ENCODE peak calls at places on chromosomes 6 and 20, in six cellular contexts. V is AG08396, W is NCI-H2029, T is astrocyte of the cerebellum, I is left ventricle myocardium superior, O is dermis blood vessel endothelial cell. A is an unnamed sample.

GRCh38 chr6:123742626-123743025 is 61.0 kb upstream of the NKAIN2 start:
- DNase-seq in V (no peak), T (peak; percentile 38), O (no peak), I (no peak), W (no peak), A (no peak)

GRCh38 chr6:141780296-141780695 is 352.4 kb upstream of the GJE1 start:
- DNase-seq in I (no peak), V (no peak), W (no peak), T (no peak), O (no peak), A (no peak)

GRCh38 chr6:137056121-137056880 is 11.5 kb upstream of the IL20RA start:
- DNase-seq in I (no peak), W (no peak), V (no peak), O (no peak), T (no peak), A (no peak)

GRCh38 chr6:47267301-47267700 is 42.4 kb downstream of the TNFRSF21 start:
- DNase-seq in V (no peak), T (no peak), W (no peak), I (no peak), O (no peak), A (no peak)

GRCh38 chr20:64192406-64192805 is 28.2 kb downstream of the MYT1 start:
- DNase-seq in W (no peak), O (peak; percentile 20), V (no peak), I (no peak), T (no peak), A (no peak)

GRCh38 chr20:33086052-33086722 is 6.7 kb downstream of the BPIFB4 start:
- DNase-seq in V (no peak), O (no peak), W (no peak), I (no peak), T (no peak), A (no peak)

GRCh38 chr6:144581807-144582537 is 296.8 kb downstream of the UTRN start:
- DNase-seq in W (peak; percentile 1), T (no peak), O (peak; percentile 52), I (no peak), V (peak; percentile 12), A (no peak)

GRCh38 chr6:159252955-159253508 is 83.8 kb downstream of the FNDC1 start:
- DNase-seq in O (peak; percentile 30), W (peak; percentile 8), V (peak; percentile 57), I (no peak), T (peak; percentile 83), A (no peak)

GRCh38 chr6:167768471-167769215 is 58.1 kb upstream of the AFDN start:
- DNase-seq in T (no peak), I (no peak), W (no peak), O (no peak), V (no peak), A (no peak)

GRCh38 chr20:53870426-53871199 is 199.8 kb downstream of the BCAS1 start:
- DNase-seq in W (no peak), T (no peak), O (no peak), V (no peak), I (no peak), A (no peak)

GRCh38 chr20:44081888-44082287 is 105.1 kb downstream of the JPH2 start:
- DNase-seq in T (no peak), W (no peak), O (no peak), V (no peak), I (no peak), A (no peak)

GRCh38 chr6:141401168-141401567 is 731.6 kb upstream of the GJE1 start:
- DNase-seq in T (no peak), V (no peak), W (no peak), I (no peak), O (no peak), A (no peak)

GRCh38 chr6:162211777-162212176 is 515.8 kb downstream of the PRKN start:
- DNase-seq in T (no peak), I (no peak), W (no peak), V (no peak), O (no peak), A (no peak)

GRCh38 chr6:107264357-107264831 is 149.1 kb upstream of the BEND3 start:
- DNase-seq in O (peak; percentile 86), T (no peak), W (peak; percentile 73), V (peak; percentile 33), I (no peak), A (no peak)